ENCODE peak calls at places on chromosomes 7 and 10, in four cellular contexts. R, J, G and L are unnamed samples.
A peak's percentile ranks its signal among the peaks of the same experiment; 100 is the strongest.

GRCh38 chr10:4623200-4623599 is 202.8 kb upstream of the AKR1E2 start:
- DNase-seq in J (no peak), G (no peak), R (no peak), L (no peak)

GRCh38 chr7:9719303-9719702 is 1254.4 kb upstream of the PHF14 start:
- DNase-seq in G (no peak), J (no peak), R (no peak), L (no peak)

GRCh38 chr7:47032171-47032915 is 549.6 kb downstream of the TNS3 start:
- DNase-seq in G (no peak), J (no peak), R (no peak), L (no peak)

GRCh38 chr10:124579003-124579384 is 117.4 kb downstream of the LHPP start:
- DNase-seq in R (no peak), J (no peak), G (no peak), L (no peak)

GRCh38 chr7:107179326-107180163 is 10.7 kb downstream of the HBP1 start:
- DNase-seq in J (no peak), R (no peak), G (no peak), L (no peak)

GRCh38 chr7:100486753-100487446 is 3.2 kb downstream of the NYAP1 start:
- DNase-seq in R (no peak), J (no peak), G (no peak), L (no peak)

GRCh38 chr7:118615686-118616085 is 391.2 kb downstream of the ANKRD7 start:
- DNase-seq in G (no peak), J (no peak), R (no peak), L (no peak)

GRCh38 chr10:29710128-29710527 is 75.4 kb upstream of the SVIL start:
- DNase-seq in G (no peak), R (no peak), J (no peak), L (no peak)

GRCh38 chr10:29648114-29648982 is 13.6 kb upstream of the SVIL start:
- DNase-seq in R (no peak), J (peak; percentile 19), G (no peak), L (no peak)

GRCh38 chr7:120867932-120868331 is 10.0 kb upstream of the TSPAN12 start:
- DNase-seq in G (no peak), R (no peak), J (no peak), L (no peak)

GRCh38 chr7:157773361-157773760 is 436.6 kb downstream of the DNAJB6 start:
- DNase-seq in G (no peak), R (no peak), J (no peak), L (no peak)

GRCh38 chr7:139906879-139907278 is 77.8 kb downstream of the TBXAS1 start:
- DNase-seq in G (no peak), J (no peak), R (no peak), L (no peak)

GRCh38 chr10:53997953-53998352 is 803.1 kb downstream of the PCDH15 start:
- DNase-seq in G (no peak), J (no peak), R (no peak), L (no peak)

GRCh38 chr10:4501306-4501705 is 324.7 kb upstream of the AKR1E2 start:
- DNase-seq in G (no peak), R (no peak), J (no peak), L (no peak)

GRCh38 chr7:93958216-93958615 is 36.7 kb downstream of the GNG11 start:
- DNase-seq in R (no peak), J (no peak), G (no peak), L (no peak)

GRCh38 chr10:109773818-109774440 is 149.4 kb downstream of the XPNPEP1 start:
- DNase-seq in R (no peak), J (no peak), G (no peak), L (no peak)

GRCh38 chr7:44244282-44244681 is 43.5 kb downstream of the YKT6 start:
- DNase-seq in G (no peak), J (peak; percentile 30), R (no peak), L (no peak)

GRCh38 chr10:89301231-89301630 is 615 bp upstream of the IFIT2 start:
- DNase-seq in G (no peak), J (no peak), R (no peak), L (no peak)

GRCh38 chr7:24756545-24756988 is 697 bp downstream of the GSDME start:
- DNase-seq in G (no peak), J (no peak), R (peak; percentile 28), L (no peak)

GRCh38 chr10:2925631-2926030 is 141.7 kb upstream of the PFKP start:
- DNase-seq in J (no peak), R (peak; percentile 21), G (no peak), L (no peak)

GRCh38 chr7:149838992-149839408 is 825 bp downstream of the ZNF862 start:
- DNase-seq in G (no peak), J (no peak), R (no peak), L (no peak)

GRCh38 chr7:5824297-5824610 is 42.8 kb upstream of the RNF216 start:
- DNase-seq in J (peak; percentile 65), G (no peak), R (no peak), L (no peak)

GRCh38 chr10:90920986-90921643 is at the start of gene ANKRD1:
- DNase-seq in G (peak; percentile 72), R (peak; percentile 88), J (no peak), L (no peak)

GRCh38 chr10:132615346-132616169 is 78.0 kb downstream of the INPP5A start:
- DNase-seq in G (no peak), R (no peak), J (no peak), L (no peak)

GRCh38 chr10:132617781-132618052 is 80.1 kb downstream of the INPP5A start:
- DNase-seq in R (no peak), G (no peak), J (no peak), L (no peak)

GRCh38 chr10:132614431-132615341 is 77.1 kb downstream of the INPP5A start:
- DNase-seq in R (no peak), J (no peak), G (no peak), L (no peak)

GRCh38 chr10:132616995-132617780 is 79.6 kb downstream of the INPP5A start:
- DNase-seq in J (no peak), R (no peak), G (no peak), L (no peak)

DNA sequence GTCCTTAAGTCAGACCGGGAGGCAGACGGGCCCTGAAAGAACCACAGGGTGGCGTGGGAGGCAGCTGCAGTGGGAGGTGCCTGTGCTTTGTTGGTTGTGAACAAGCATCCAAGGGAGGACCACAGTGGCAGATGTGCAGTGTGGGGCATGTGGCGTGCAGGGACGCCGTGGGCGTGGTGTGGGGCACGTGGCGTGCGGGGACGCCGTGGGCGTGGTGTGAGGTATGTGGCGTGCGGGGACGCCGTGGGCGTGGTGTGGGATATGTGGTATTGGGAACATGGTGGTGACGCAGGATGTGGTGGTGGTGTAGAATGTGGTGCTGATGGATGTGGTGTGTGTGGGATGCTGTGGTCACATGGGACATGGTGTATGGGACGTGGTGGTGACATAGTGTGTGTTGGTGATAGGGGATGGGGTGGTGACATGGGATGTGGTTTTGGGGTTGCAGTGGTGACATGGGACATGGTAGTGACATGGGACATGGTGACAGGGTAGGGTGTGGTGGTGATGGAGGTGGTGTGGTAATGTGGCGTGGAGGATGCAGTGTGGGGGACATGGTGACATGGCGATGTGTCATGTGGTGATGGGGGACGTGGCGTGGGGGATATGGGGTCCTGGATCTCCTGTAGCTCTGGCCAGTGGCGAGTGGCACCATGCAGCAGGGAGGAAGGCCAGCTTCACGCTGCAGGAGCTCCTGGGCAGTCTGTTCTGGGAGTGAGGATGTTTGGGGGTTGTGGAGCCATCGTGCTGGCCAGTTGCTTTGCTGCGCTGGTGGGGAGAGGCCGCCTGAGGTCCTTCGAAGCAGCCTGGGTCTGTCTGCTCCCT is 78.8 kb downstream of the INPP5A start:
- DNase-seq in G (no peak), J (peak; percentile 64), R (no peak), L (no peak)
- H3K27ac ChIP-seq in G (no peak overlapping the region), J (no peak overlapping the region), R (no peak overlapping the region), L (no peak overlapping the region)

DNA sequence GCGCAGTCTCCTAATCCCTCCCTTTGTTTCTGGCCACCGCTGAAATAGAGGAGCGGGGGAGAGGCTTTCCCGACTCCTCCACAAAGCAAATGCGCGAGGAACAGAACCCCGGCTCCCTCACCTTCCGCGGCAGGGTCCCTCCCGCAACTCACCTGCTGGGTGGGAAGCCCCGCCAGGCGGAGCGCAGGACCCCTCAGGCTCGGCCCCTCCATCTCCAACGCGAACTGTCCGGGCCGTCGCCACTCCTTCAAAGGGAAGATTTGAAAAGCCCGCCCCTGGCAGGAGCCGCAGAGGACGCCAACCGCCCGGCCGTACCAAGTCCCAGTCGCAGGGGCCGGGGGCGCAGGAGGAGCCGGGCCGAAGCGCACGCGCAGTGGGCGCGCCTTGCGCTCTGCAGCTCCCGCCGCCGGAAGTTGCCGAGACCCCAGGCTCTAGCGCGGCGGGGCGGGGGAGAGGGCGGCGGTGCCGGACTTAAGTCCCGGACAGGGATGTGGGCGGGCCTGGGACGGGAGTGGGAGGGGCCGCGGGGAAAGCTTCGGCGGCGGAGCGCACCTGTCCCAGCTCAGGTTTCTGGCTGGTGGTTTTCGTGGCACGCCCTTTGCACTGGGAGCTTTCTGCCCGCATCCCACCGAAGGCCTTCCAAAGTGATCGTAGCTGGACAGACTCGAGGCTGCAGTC is at the start of gene RTKN2:
- DNase-seq in J (peak; percentile 64), R (peak; percentile 60), G (peak; percentile 96), L (no peak)
- H3K27ac ChIP-seq in J (peak within 1 kb of the TSS; percentile 12), R (no peak within 1 kb of the TSS), G (peak within 1 kb of the TSS; percentile 54), L (no peak within 1 kb of the TSS)

DNA sequence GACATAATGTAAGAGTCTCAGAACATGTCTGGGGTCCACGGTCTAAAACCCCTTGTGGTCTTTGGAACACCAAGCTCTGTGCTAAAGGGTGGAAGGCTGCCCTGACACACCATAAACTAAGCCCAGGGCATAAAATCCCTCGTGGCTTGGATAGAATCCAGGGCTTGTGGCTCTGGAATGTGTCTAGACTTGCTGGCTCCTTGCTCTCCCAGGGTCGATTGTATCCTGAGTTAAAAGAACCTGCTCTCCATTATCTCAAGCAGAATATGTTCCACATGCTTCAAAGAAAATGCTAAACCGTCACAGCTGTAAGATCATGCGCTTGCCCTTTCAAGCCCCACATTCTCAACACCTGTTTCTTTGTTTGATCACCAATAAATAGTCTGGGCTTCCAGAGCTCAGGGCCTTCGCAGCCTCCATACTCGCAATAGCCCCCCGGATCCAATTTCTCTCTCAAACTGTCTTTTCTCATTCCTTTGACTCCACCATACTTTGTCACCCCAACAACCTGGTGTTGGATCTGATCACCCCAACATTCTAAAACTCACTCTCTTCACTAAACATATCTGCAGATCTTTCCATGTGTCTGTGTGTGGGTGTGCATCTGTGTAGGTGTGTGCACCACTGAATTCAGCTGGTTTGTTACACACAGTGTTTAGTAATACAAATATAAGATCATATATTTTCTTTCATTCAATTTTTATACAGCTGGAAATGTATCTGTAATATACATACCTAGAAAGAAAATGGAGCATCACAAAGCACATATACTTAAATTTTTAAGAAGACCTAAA is 238.5 kb downstream of the ZMYND11 start:
- DNase-seq in J (no peak), G (peak; percentile 18), R (no peak), L (peak; percentile 36)
- H3K27ac ChIP-seq in J (no peak overlapping the region), G (no peak overlapping the region), R (no peak overlapping the region), L (peak overlapping the region; percentile 84)

DNA sequence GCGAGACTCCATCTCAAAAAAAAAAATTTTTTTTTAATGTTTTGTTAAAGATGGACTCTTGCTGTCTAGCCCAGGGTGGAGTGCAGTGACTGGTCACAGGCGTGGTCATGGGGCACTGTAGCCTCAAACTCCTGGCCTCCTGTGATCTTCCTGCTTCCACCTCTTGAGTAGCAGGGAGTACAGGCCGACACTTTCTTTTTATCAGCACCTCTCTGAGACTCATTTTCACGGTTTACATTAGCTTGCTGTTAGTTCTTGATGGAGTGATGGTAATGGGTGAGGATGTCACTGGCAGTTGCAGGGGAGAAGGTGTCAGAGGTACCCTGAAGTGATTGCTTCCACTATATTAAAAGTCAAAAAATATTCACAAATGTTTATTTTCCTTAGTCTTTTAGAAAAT is 95.3 kb upstream of the MTPN start:
- DNase-seq in J (no peak), G (no peak), R (no peak), L (no peak)
- H3K27ac ChIP-seq in J (no peak overlapping the region), G (no peak overlapping the region), R (no peak overlapping the region), L (no peak overlapping the region)

GRCh38 chr7:56078196-56078595 is 14.1 kb downstream of the SUMF2 start:
- DNase-seq in G (no peak), J (no peak), R (peak; percentile 37), L (no peak)
- H3K27ac ChIP-seq in G (no peak overlapping the region), J (no peak overlapping the region), R (peak overlapping the region; percentile 99), L (peak overlapping the region; percentile 91)

GRCh38 chr10:10363217-10363616 is 654.5 kb upstream of the CELF2 start:
- DNase-seq in J (no peak), G (no peak), R (no peak), L (no peak)
- H3K27ac ChIP-seq in J (no peak overlapping the region), G (no peak overlapping the region), R (no peak overlapping the region), L (no peak overlapping the region)